ENCODE peak calls at places on chromosomes 13 and 19, in four cellular contexts. One of them, this sample, is unnamed.

GRCh38 chr13:90640976-90641375 is 706.5 kb upstream of the MIR17HG start:
- DNase-seq in WTC11: no peak
- DNase-seq in HepG2: no peak
- DNase-seq in K562: no peak
- DNase-seq in this sample: no peak

GRCh38 chr19:7670150-7670784 is 1.4 kb downstream of the RETN start:
- DNase-seq in WTC11: peak
- DNase-seq in HepG2: no peak
- DNase-seq in K562: no peak
- DNase-seq in this sample: no peak

GRCh38 chr13:22162889-22163288 is 492.0 kb downstream of the FGF9 start:
- DNase-seq in WTC11: no peak
- DNase-seq in HepG2: no peak
- DNase-seq in K562: no peak
- DNase-seq in this sample: no peak

GRCh38 chr13:67139551-67139950 is 90.6 kb downstream of the PCDH9 start:
- DNase-seq in WTC11: no peak
- DNase-seq in HepG2: no peak
- DNase-seq in K562: no peak
- DNase-seq in this sample: peak

GRCh38 chr13:100611678-100612492 is 23.3 kb upstream of the GGACT start:
- DNase-seq in WTC11: no peak
- DNase-seq in HepG2: no peak
- DNase-seq in K562: peak
- DNase-seq in this sample: no peak

GRCh38 chr13:43908156-43909126 is 28.7 kb downstream of the LACC1 start:
- DNase-seq in WTC11: no peak
- DNase-seq in HepG2: peak
- DNase-seq in K562: peak
- DNase-seq in this sample: no peak

GRCh38 chr13:35164324-35164932 is 222.4 kb downstream of the NBEA start:
- DNase-seq in WTC11: no peak
- DNase-seq in HepG2: peak
- DNase-seq in K562: peak
- DNase-seq in this sample: peak

GRCh38 chr19:41350735-41351338 is 2.9 kb downstream of the TGFB1 start:
- DNase-seq in WTC11: no peak
- DNase-seq in HepG2: no peak
- DNase-seq in K562: peak
- DNase-seq in this sample: no peak

GRCh38 chr19:33947565-33947964 is 150.9 kb downstream of the KCTD15 start:
- DNase-seq in WTC11: no peak
- DNase-seq in HepG2: no peak
- DNase-seq in K562: peak
- DNase-seq in this sample: no peak

GRCh38 chr13:36382030-36382429 is 35.8 kb upstream of the SPART start:
- DNase-seq in WTC11: no peak
- DNase-seq in HepG2: no peak
- DNase-seq in K562: no peak
- DNase-seq in this sample: no peak

GRCh38 chr19:43506629-43507028 is 2.1 kb upstream of the PHLDB3 start:
- DNase-seq in WTC11: no peak
- DNase-seq in HepG2: no peak
- DNase-seq in K562: no peak
- DNase-seq in this sample: no peak

GRCh38 chr19:15299568-15300409 is 32.5 kb downstream of the BRD4 start:
- DNase-seq in WTC11: no peak
- DNase-seq in HepG2: no peak
- DNase-seq in K562: no peak
- DNase-seq in this sample: no peak

GRCh38 chr19:18780631-18781030 is 10.5 kb downstream of the COMP start:
- DNase-seq in WTC11: no peak
- DNase-seq in HepG2: no peak
- DNase-seq in K562: no peak
- DNase-seq in this sample: no peak

GRCh38 chr13:112561478-112561877 is 26.5 kb downstream of the TUBGCP3 start:
- DNase-seq in WTC11: no peak
- DNase-seq in HepG2: no peak
- DNase-seq in K562: no peak
- DNase-seq in this sample: no peak

GRCh38 chr13:23993439-23993980 is 96.2 kb upstream of the C1QTNF9B start:
- DNase-seq in WTC11: no peak
- DNase-seq in HepG2: no peak
- DNase-seq in K562: no peak
- DNase-seq in this sample: no peak

GRCh38 chr13:91567485-91568207 is 169.2 kb downstream of the GPC5 start:
- DNase-seq in WTC11: no peak
- DNase-seq in HepG2: no peak
- DNase-seq in K562: no peak
- DNase-seq in this sample: no peak

GRCh38 chr13:29845440-29846056 is 4.9 kb downstream of the UBL3 start:
- DNase-seq in WTC11: no peak
- DNase-seq in HepG2: no peak
- DNase-seq in K562: peak
- DNase-seq in this sample: no peak

GRCh38 chr19:32876919-32877285 is 7.3 kb upstream of the SLC7A9 start:
- DNase-seq in WTC11: no peak
- DNase-seq in HepG2: no peak
- DNase-seq in K562: no peak
- DNase-seq in this sample: no peak

GRCh38 chr19:2983351-2984195 is 6.2 kb downstream of the TLE6 start:
- DNase-seq in WTC11: peak
- DNase-seq in HepG2: no peak
- DNase-seq in K562: no peak
- DNase-seq in this sample: peak

GRCh38 chr13:71661921-71662320 is 205.1 kb downstream of the DACH1 start:
- DNase-seq in WTC11: no peak
- DNase-seq in HepG2: no peak
- DNase-seq in K562: no peak
- DNase-seq in this sample: no peak
- TF ChIP-seq ELF4 in WTC11: no peak
- TF ChIP-seq ELF4 in HepG2: no peak
- TF ChIP-seq ELF4 in K562: no peak
- TF ChIP-seq ELF4 in this sample: no peak

GRCh38 chr13:74115138-74115537 is 19.1 kb downstream of the KLF12 start:
- DNase-seq in WTC11: no peak
- DNase-seq in HepG2: no peak
- DNase-seq in K562: no peak
- DNase-seq in this sample: no peak
- TF ChIP-seq ELF4 in WTC11: no peak
- TF ChIP-seq ELF4 in HepG2: no peak
- TF ChIP-seq ELF4 in K562: no peak
- TF ChIP-seq ELF4 in this sample: no peak

DNA sequence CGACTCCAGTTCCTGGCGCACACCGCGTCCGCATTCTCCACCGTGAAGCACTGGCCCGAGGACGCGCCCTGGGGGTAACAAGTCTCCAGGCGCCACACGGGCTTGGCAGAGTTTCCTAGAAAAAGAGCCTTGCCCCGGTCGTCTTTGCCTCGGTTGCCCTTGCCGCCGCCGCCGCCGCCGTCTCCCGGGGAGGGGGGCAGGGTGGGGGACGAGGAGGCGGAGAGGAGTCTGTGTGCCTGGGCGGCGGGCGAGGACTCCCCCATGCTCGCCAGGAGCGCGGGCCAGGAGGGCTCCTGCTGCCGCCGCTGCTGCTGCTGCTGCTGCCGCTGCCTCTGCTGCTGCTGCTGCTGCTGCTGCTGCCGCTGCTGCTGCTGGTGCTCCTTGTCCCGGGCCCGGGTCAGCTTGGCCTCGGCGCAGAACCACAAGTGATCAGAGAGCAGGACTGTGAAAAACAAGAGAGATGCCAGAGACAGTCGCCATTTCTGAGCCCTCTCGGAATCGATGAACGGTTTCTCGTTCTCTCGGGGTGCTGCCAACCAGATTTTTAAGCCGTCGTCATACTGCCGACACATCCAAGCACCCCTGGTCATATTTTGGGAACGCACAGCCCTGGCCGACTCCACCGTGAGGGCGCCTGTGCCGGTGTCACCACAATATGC is 349.2 kb downstream of the LIG4 start:
- DNase-seq in WTC11: peak
- DNase-seq in HepG2: no peak
- DNase-seq in K562: peak
- DNase-seq in this sample: no peak
- TF ChIP-seq ELF4 in WTC11: no peak
- TF ChIP-seq ELF4 in HepG2: no peak
- TF ChIP-seq ELF4 in K562: no peak
- TF ChIP-seq ELF4 in this sample: no peak

DNA sequence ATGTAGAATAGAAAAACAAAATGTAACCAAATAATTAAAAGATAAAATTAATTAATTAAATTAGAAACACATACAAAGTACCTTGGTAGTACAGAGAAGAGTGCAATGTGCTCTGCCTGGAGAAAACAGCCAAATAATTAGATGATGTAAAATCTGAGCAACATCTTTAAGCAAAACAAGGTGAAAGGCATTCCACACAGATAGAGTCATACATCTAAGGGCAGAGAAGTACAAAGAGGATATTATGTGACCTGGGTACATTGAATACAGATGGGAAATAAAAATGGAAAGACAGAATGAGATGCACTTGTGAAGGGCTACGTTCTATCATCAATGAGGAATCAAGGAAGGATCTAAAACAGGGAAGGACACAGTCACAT is 25.2 kb upstream of the FNDC3A start:
- DNase-seq in WTC11: no peak
- DNase-seq in HepG2: peak
- DNase-seq in K562: no peak
- DNase-seq in this sample: no peak
- TF ChIP-seq ELF4 in WTC11: no peak
- TF ChIP-seq ELF4 in HepG2: no peak
- TF ChIP-seq ELF4 in K562: no peak
- TF ChIP-seq ELF4 in this sample: no peak

DNA sequence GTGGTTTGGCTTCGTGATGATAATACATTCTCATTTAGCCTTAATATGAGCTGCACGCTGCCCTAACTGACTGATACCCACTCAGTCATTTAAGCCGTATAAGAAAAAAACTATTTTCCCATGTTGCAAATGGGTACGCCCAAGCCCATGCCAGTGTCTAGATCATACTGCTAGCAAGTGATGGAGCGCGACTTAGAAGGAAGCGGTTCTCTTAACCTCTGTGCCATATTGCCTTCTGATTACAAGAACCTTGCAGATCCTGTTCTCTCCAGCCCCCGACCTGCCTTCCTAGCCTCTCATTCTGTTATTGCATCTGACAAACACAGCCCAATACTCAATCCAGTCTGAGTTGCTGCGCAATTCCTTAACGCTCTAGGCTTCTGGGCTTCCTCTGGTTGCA is 603 bp downstream of the GPALPP1 start:
- DNase-seq in WTC11: no peak
- DNase-seq in HepG2: no peak
- DNase-seq in K562: peak
- DNase-seq in this sample: no peak
- TF ChIP-seq ELF4 in WTC11: no peak
- TF ChIP-seq ELF4 in HepG2: no peak
- TF ChIP-seq ELF4 in K562: no peak
- TF ChIP-seq ELF4 in this sample: no peak

DNA sequence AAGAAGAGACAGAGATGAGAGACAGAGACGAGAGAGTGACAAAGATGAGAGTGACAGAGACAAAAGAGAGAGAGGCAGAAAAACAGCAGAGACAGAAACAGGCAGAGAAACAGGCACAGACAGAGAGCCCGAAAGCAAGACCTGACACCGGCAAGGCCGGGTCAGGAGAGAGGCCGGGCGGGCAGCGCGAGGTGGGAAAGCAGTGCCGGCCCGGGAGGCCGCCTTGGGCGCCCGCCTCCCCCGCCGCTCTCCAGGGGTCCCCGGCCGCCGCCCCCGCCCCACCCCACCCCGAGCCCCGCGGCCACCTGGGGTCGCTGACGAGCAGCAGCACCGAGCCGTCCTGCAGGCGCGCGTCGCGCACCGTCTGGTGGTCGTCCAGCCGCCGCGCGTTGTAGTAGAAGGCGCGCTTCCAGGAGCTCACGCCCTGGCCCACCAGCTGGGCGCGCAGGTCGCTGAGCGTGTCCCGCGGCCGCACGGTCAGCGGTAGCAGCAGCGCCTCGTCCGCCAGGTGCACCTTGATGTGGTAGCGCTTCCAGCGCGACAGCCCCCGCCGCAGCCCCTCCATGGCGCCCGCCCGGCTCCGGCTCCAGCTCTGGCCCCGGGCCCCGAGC is at the start of gene TINCR:
- DNase-seq in WTC11: peak
- DNase-seq in HepG2: no peak
- DNase-seq in K562: no peak
- DNase-seq in this sample: peak
- TF ChIP-seq ELF4 in WTC11: no peak
- TF ChIP-seq ELF4 in HepG2: no peak
- TF ChIP-seq ELF4 in K562: no peak
- TF ChIP-seq ELF4 in this sample: no peak

GRCh38 chr13:65499251-65499650 is 1730.9 kb downstream of the PCDH9 start:
- DNase-seq in WTC11: no peak
- DNase-seq in HepG2: no peak
- DNase-seq in K562: no peak
- DNase-seq in this sample: no peak

DNA sequence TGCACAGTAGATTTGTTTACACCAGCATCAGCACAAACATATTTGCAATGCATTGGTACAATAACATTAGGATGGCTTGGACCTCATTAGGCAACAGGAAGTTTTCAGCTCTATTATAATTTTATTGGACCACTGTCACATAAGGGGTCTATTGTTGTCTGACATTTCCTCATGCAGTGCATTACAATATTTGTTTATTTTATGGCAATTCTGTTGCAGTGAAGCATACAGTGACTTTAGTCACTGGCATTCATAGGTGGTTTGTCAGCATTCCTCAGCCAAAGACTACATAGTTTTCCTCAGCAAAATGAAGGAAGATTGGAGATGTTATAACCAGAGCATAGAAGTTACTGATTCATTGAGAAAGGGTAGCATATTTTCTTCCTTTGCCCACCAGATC is 1732.9 kb downstream of the PCDH9 start:
- DNase-seq in WTC11: no peak
- DNase-seq in HepG2: no peak
- DNase-seq in K562: no peak
- DNase-seq in this sample: no peak
- TF ChIP-seq ELF4 in WTC11: no peak
- TF ChIP-seq ELF4 in HepG2: no peak
- TF ChIP-seq ELF4 in K562: no peak
- TF ChIP-seq ELF4 in this sample: no peak